ENCODE peak calls at places on chromosome 9, in six cellular contexts. D, N, J, R, H and Z are unnamed samples.

GRCh38 chr9:110282023-110282766 is 25.9 kb upstream of the TXN start:
- DNase-seq in D (no peak), N (no peak), J (no peak), R (no peak), H (no peak), Z (no peak)

GRCh38 chr9:68555416-68555815 is 14.7 kb upstream of the TMEM252 start:
- DNase-seq in D (no peak), N (no peak), J (no peak), R (no peak), H (no peak), Z (no peak)

GRCh38 chr9:35341585-35341984 is 148.3 kb upstream of the RUSC2 start:
- DNase-seq in D (no peak), N (no peak), J (peak), R (peak), H (peak), Z (no peak)

GRCh38 chr9:70020217-70020616 is 23.4 kb upstream of the MAMDC2 start:
- DNase-seq in D (no peak), N (no peak), J (no peak), R (peak), H (no peak), Z (no peak)

GRCh38 chr9:36862206-36863145 is 171.6 kb downstream of the PAX5 start:
- DNase-seq in D (no peak), N (peak), J (no peak), R (peak), H (no peak), Z (no peak)

GRCh38 chr9:110133608-110134214 is 74.2 kb downstream of the C9orf152 start:
- DNase-seq in D (no peak), N (no peak), J (no peak), R (peak), H (no peak), Z (no peak)

GRCh38 chr9:89020754-89021153 is 29.5 kb downstream of the S1PR3 start:
- DNase-seq in D (no peak), N (no peak), J (no peak), R (no peak), H (no peak), Z (no peak)

GRCh38 chr9:35712762-35713400 is 19.1 kb downstream of the TLN1 start:
- DNase-seq in D (no peak), N (no peak), J (no peak), R (no peak), H (no peak), Z (no peak)

GRCh38 chr9:89179920-89180667 is 1.5 kb upstream of the SHC3 start:
- DNase-seq in D (peak), N (peak), J (peak), R (peak), H (peak), Z (no peak)

GRCh38 chr9:75967556-75967955 is 77.1 kb downstream of the PCSK5 start:
- DNase-seq in D (no peak), N (no peak), J (no peak), R (peak), H (no peak), Z (no peak)

GRCh38 chr9:127232833-127233549 is 31.6 kb upstream of the GARNL3 start:
- DNase-seq in D (no peak), N (no peak), J (no peak), R (no peak), H (no peak), Z (no peak)

GRCh38 chr9:134930404-134930803 is 12.7 kb upstream of the FCN1 start:
- DNase-seq in D (no peak), N (no peak), J (no peak), R (no peak), H (no peak), Z (peak)

GRCh38 chr9:120532475-120532874 is 47.5 kb downstream of the CDK5RAP2 start:
- DNase-seq in D (no peak), N (no peak), J (no peak), R (peak), H (peak), Z (no peak)

GRCh38 chr9:120505186-120505585 is 74.8 kb downstream of the CDK5RAP2 start:
- DNase-seq in D (no peak), N (no peak), J (no peak), R (no peak), H (no peak), Z (no peak)

GRCh38 chr9:83043583-83043982 is 19.4 kb downstream of the RASEF start:
- DNase-seq in D (no peak), N (no peak), J (no peak), R (no peak), H (no peak), Z (no peak)

GRCh38 chr9:15182003-15182695 is 124.9 kb downstream of the TTC39B start:
- DNase-seq in D (peak), N (no peak), J (no peak), R (no peak), H (no peak), Z (no peak)

GRCh38 chr9:129399301-129399990 is 221.4 kb upstream of the IER5L start:
- DNase-seq in D (no peak), N (no peak), J (no peak), R (no peak), H (no peak), Z (no peak)

GRCh38 chr9:132978451-132979087 is at the start of gene GFI1B:
- DNase-seq in D (no peak), N (no peak), J (no peak), R (no peak), H (no peak), Z (no peak)

GRCh38 chr9:113484258-113484730 is 20.8 kb downstream of the RGS3 start:
- DNase-seq in D (peak), N (no peak), J (no peak), R (no peak), H (no peak), Z (no peak)

GRCh38 chr9:37968228-37968672 is 64.3 kb upstream of the SLC25A51 start:
- DNase-seq in D (no peak), N (no peak), J (no peak), R (peak), H (no peak), Z (no peak)

GRCh38 chr9:121692606-121693505 is 41.4 kb downstream of the DAB2IP start:
- DNase-seq in D (no peak), N (peak), J (no peak), R (peak), H (no peak), Z (no peak)

GRCh38 chr9:77743381-77743780 is 95.3 kb upstream of the GNA14 start:
- DNase-seq in D (no peak), N (no peak), J (no peak), R (no peak), H (no peak), Z (no peak)

GRCh38 chr9:132945186-132946130 is 1.0 kb upstream of the TSC1 start:
- DNase-seq in D (no peak), N (no peak), J (no peak), R (no peak), H (no peak), Z (no peak)

GRCh38 chr9:36064448-36065037 is 27.8 kb downstream of the RECK start:
- DNase-seq in D (no peak), N (no peak), J (no peak), R (peak), H (no peak), Z (no peak)

GRCh38 chr9:112725961-112726360 is 8.0 kb upstream of the INIP start:
- DNase-seq in D (no peak), N (no peak), J (no peak), R (no peak), H (no peak), Z (no peak)

GRCh38 chr9:78575041-78575440 is 278.1 kb downstream of the PSAT1 start:
- DNase-seq in D (no peak), N (no peak), J (no peak), R (no peak), H (no peak), Z (no peak)

GRCh38 chr9:2764371-2764770 is 47.1 kb downstream of the KCNV2 start:
- DNase-seq in D (no peak), N (no peak), J (no peak), R (no peak), H (no peak), Z (peak)

GRCh38 chr9:87063246-87063645 is 115.9 kb upstream of the GAS1 start:
- DNase-seq in D (no peak), N (no peak), J (no peak), R (no peak), H (no peak), Z (no peak)

GRCh38 chr9:35110327-35110758 is 5.3 kb downstream of the ATOSB start:
- DNase-seq in D (no peak), N (peak), J (peak), R (peak), H (peak), Z (no peak)